ENCODE peak calls at places on chromosomes 11 and 22, in seven cellular contexts. O is fibroblast of the conjunctiva, I is naive B cell, C is DMS79, M is NB4, Z is islet precursor cell, G is mucosa of descending colon. S is an unnamed sample.

GRCh38 chr11:122633219-122633829 is 22.2 kb upstream of the UBASH3B start:
- DNase-seq in I (peak; percentile 30), G (no peak), O (peak; percentile 50), Z (peak; percentile 76), C (peak; percentile 29), M (peak; percentile 82), S (no peak)

GRCh38 chr11:66002648-66003225 is 434 bp downstream of the BANF1 start:
- DNase-seq in G (peak; percentile 71), I (no peak), Z (no peak), C (no peak), M (no peak), O (peak; percentile 16), S (no peak)

GRCh38 chr11:21470521-21470920 is 722.4 kb upstream of the ANO5 start:
- DNase-seq in M (no peak), O (no peak), G (no peak), C (no peak), I (no peak), Z (no peak), S (no peak)

GRCh38 chr11:101686514-101686913 is 102.7 kb upstream of the TRPC6 start:
- DNase-seq in C (no peak), G (no peak), I (no peak), M (no peak), O (peak; percentile 26), Z (no peak), S (no peak)

GRCh38 chr11:18700375-18700774 is 1.8 kb downstream of the TMEM86A start:
- DNase-seq in O (no peak), M (no peak), I (no peak), G (no peak), C (no peak), Z (no peak), S (no peak)

GRCh38 chr22:23106906-23107367 is 34.9 kb downstream of the RSPH14 start:
- DNase-seq in C (no peak), G (no peak), I (no peak), Z (no peak), O (no peak), M (no peak), S (no peak)

GRCh38 chr11:130947481-130947880 is 31.2 kb upstream of the SNX19 start:
- DNase-seq in O (no peak), G (no peak), M (no peak), Z (no peak), C (no peak), I (no peak), S (no peak)

GRCh38 chr11:116882386-116882785 is 45.0 kb upstream of the APOA1 start:
- DNase-seq in O (no peak), C (no peak), M (no peak), G (no peak), Z (no peak), I (no peak), S (no peak)

GRCh38 chr22:25110846-25111578 is 88.6 kb upstream of the CRYBB3 start:
- DNase-seq in C (peak; percentile 27), Z (peak; percentile 96), O (peak; percentile 64), M (peak; percentile 75), I (peak; percentile 37), G (peak; percentile 75), S (peak; percentile 34)

GRCh38 chr11:1863352-1864215 is 10.7 kb downstream of the LSP1 start:
- DNase-seq in I (no peak), O (peak; percentile 79), C (no peak), M (peak; percentile 68), G (peak; percentile 55), Z (peak; percentile 91), S (no peak)

GRCh38 chr11:44868455-44869421 is 81.9 kb downstream of the TP53I11 start:
- DNase-seq in Z (no peak), C (peak; percentile 50), I (no peak), O (no peak), G (no peak), M (no peak), S (no peak)